ENCODE peak calls at places on chromosome 19, in ten cellular contexts. S, M, D, Q, E, Y, W, F, J and C are unnamed samples. For H3K36me3 and H3K27me3, the result is how much of the 10 kb centered on the place peaks cover.

GRCh38 chr19:10289836-10290438 is at the start of gene ICAM5:
- DNase-seq in S (no peak), M (peak), D (peak), Q (peak), E (no peak), Y (no peak), W (no peak), F (no peak), J (no peak), C (no peak)

GRCh38 chr19:30649934-30650614 is 277.9 kb downstream of the ZNF536 start:
- DNase-seq in S (no peak), M (peak), D (peak), Q (peak), E (no peak), Y (no peak), W (no peak), F (peak), J (peak), C (peak)

GRCh38 chr19:17848598-17849292 is 963 bp upstream of the JAK3 start:
- DNase-seq in S (no peak), M (no peak), D (no peak), Q (no peak), E (no peak), Y (no peak), W (no peak), F (no peak), J (no peak), C (no peak)

GRCh38 chr19:58033741-58034475 is at the start of gene ZSCAN1:
- DNase-seq in S (peak), M (peak), D (no peak), Q (peak), E (peak), Y (peak), W (peak), F (peak), J (peak), C (peak)

GRCh38 chr19:15934332-15935078 is at the start of gene CYP4F11:
- DNase-seq in S (peak), M (no peak), D (no peak), Q (no peak), E (peak), Y (no peak), W (peak), F (peak), J (no peak), C (no peak)

GRCh38 chr19:18234194-18234593 is 8.0 kb upstream of the PDE4C start:
- DNase-seq in S (no peak), M (peak), D (no peak), Q (peak), E (no peak), Y (no peak), W (no peak), F (no peak), J (no peak), C (no peak)

GRCh38 chr19:41699968-41700323 is 8.5 kb upstream of the CEACAM5 start:
- DNase-seq in S (no peak), M (no peak), D (no peak), Q (no peak), E (no peak), Y (no peak), W (peak), F (no peak), J (no peak), C (no peak)

GRCh38 chr19:29273000-29273691 is 60.2 kb upstream of the UQCRFS1 start:
- DNase-seq in S (no peak), M (no peak), D (no peak), Q (no peak), E (no peak), Y (no peak), W (no peak), F (no peak), J (no peak), C (no peak)

GRCh38 chr19:34337747-34338146 is 27.2 kb upstream of the GPI start:
- DNase-seq in S (no peak), M (no peak), D (no peak), Q (no peak), E (no peak), Y (no peak), W (no peak), F (no peak), J (no peak), C (no peak)

GRCh38 chr19:50658438-50659317 is 9.4 kb downstream of the C19orf81 start:
- DNase-seq in S (peak), M (peak), D (no peak), Q (peak), E (peak), Y (peak), W (peak), F (peak), J (peak), C (peak)

GRCh38 chr19:55341191-55342043 is 1.7 kb downstream of the KMT5C start:
- DNase-seq in S (peak), M (peak), D (peak), Q (peak), E (peak), Y (peak), W (peak), F (peak), J (peak), C (peak)

GRCh38 chr19:21434967-21435544 is 38.1 kb downstream of the ZNF493 start:
- DNase-seq in S (no peak), M (no peak), D (no peak), Q (peak), E (no peak), Y (no peak), W (no peak), F (no peak), J (no peak), C (no peak)

GRCh38 chr19:33520048-33520643 is 1.4 kb downstream of the PEPD start:
- DNase-seq in S (no peak), M (no peak), D (no peak), Q (no peak), E (no peak), Y (no peak), W (no peak), F (no peak), J (no peak), C (no peak)

GRCh38 chr19:21611659-21612402 is 106.4 kb downstream of the ZNF429 start:
- DNase-seq in S (no peak), M (no peak), D (no peak), Q (no peak), E (no peak), Y (no peak), W (no peak), F (no peak), J (no peak), C (no peak)

GRCh38 chr19:54201172-54201701 is 579 bp downstream of the RPS9 start:
- DNase-seq in S (no peak), M (no peak), D (no peak), Q (no peak), E (no peak), Y (no peak), W (no peak), F (no peak), J (no peak), C (peak)

GRCh38 chr19:17703823-17704463 is 15.3 kb upstream of the MAP1S start:
- DNase-seq in S (no peak), M (peak), D (peak), Q (peak), E (no peak), Y (no peak), W (peak), F (no peak), J (peak), C (peak)

DNA sequence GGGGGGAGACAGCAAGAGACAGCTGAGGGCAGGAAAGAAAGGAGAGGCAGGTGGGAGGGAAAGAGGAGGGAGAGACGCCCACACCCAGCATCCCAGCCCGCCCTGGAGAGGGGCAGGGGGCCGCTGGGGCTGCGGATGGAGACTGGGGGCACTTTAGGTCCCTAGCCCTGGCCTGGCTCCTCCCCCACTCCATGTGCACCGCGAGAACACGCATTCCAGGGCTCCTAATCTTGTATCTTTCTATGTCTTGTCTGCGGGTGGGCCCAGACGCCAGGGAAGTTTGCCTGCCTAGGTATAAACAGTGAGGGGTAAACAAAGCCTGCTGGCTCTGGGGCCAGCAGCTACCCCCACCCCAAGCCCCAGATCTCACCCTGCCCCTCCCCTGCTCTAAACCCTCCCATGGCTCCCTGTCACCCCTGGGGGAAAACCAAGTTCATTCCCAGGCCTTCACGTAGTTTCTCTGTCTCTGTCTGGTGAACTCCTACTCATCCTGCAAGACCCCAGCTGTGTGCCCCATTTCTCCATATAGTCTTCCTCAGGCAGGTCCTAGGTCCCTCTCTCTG is 5.8 kb downstream of the TLE5 start:
- DNase-seq in S (no peak), M (no peak), D (no peak), Q (no peak), E (no peak), Y (no peak), W (no peak), F (no peak), J (no peak), C (peak)
- H3K36me3 ChIP-seq in S (under half), M (half or more), D (under half), Q (under half), E (under half), Y (half or more), W (half or more), F (half or more), J (half or more), C (under half)

GRCh38 chr19:848457-848921 is 3.6 kb upstream of the ELANE start:
- DNase-seq in S (no peak), M (no peak), D (no peak), Q (no peak), E (peak), Y (no peak), W (no peak), F (no peak), J (no peak), C (no peak)
- H3K27me3 ChIP-seq in S (half or more), M (under half), D (under half), Q (under half), E (under half), Y (under half), W (half or more), F (half or more), J (under half), C (under half)

GRCh38 chr19:5131031-5131865 is 162.3 kb downstream of the KDM4B start:
- DNase-seq in S (no peak), M (no peak), D (no peak), Q (peak), E (no peak), Y (no peak), W (no peak), F (no peak), J (no peak), C (peak)
- H3K4me3 ChIP-seq in S (no peak), M (no peak), D (no peak), Q (no peak), E (no peak), Y (no peak), W (no peak), F (no peak), J (no peak), C (no peak)

GRCh38 chr19:47696635-47697034 is 16.6 kb upstream of the EHD2 start:
- DNase-seq in S (no peak), M (no peak), D (no peak), Q (no peak), E (peak), Y (no peak), W (no peak), F (no peak), J (no peak), C (peak)

GRCh38 chr19:47700934-47701716 is 12.1 kb upstream of the EHD2 start:
- DNase-seq in S (no peak), M (no peak), D (no peak), Q (no peak), E (no peak), Y (no peak), W (no peak), F (no peak), J (no peak), C (no peak)

GRCh38 chr19:47697863-47698609 is 15.2 kb upstream of the EHD2 start:
- DNase-seq in S (peak), M (peak), D (peak), Q (peak), E (peak), Y (peak), W (peak), F (peak), J (peak), C (peak)

GRCh38 chr19:47699360-47699917 is 13.8 kb upstream of the EHD2 start:
- DNase-seq in S (no peak), M (peak), D (peak), Q (peak), E (no peak), Y (no peak), W (peak), F (no peak), J (no peak), C (peak)

GRCh38 chr19:47698631-47699359 is 14.4 kb upstream of the EHD2 start:
- DNase-seq in S (no peak), M (no peak), D (no peak), Q (no peak), E (peak), Y (no peak), W (no peak), F (no peak), J (no peak), C (peak)
- H3K36me3 ChIP-seq in S (under half), M (under half), D (under half), Q (under half), E (under half), Y (under half), W (half or more), F (half or more), J (under half), C (under half)

GRCh38 chr19:36256064-36256463 is 41.2 kb downstream of the ZNF146 start:
- DNase-seq in S (no peak), M (no peak), D (no peak), Q (no peak), E (no peak), Y (no peak), W (no peak), F (no peak), J (no peak), C (no peak)
- H3K27me3 ChIP-seq in S (under half), M (under half), D (under half), Q (under half), E (under half), Y (under half), W (under half), F (under half), J (under half), C (under half)

GRCh38 chr19:2352121-2352520 is 7.9 kb upstream of the TMPRSS9 start:
- DNase-seq in S (no peak), M (no peak), D (no peak), Q (no peak), E (peak), Y (no peak), W (no peak), F (no peak), J (no peak), C (no peak)

GRCh38 chr19:2353895-2354592 is 6.0 kb upstream of the TMPRSS9 start:
- DNase-seq in S (no peak), M (no peak), D (no peak), Q (no peak), E (no peak), Y (no peak), W (no peak), F (no peak), J (no peak), C (peak)

GRCh38 chr19:2353159-2353894 is 6.7 kb upstream of the TMPRSS9 start:
- DNase-seq in S (no peak), M (no peak), D (no peak), Q (no peak), E (no peak), Y (no peak), W (no peak), F (no peak), J (no peak), C (peak)

GRCh38 chr19:2351591-2351990 is 8.5 kb upstream of the TMPRSS9 start:
- DNase-seq in S (no peak), M (no peak), D (no peak), Q (no peak), E (peak), Y (no peak), W (no peak), F (no peak), J (no peak), C (no peak)

GRCh38 chr19:2350656-2351055 is 9.4 kb upstream of the TMPRSS9 start:
- DNase-seq in S (no peak), M (no peak), D (no peak), Q (no peak), E (peak), Y (no peak), W (no peak), F (no peak), J (no peak), C (no peak)
- H3K4me3 ChIP-seq in S (no peak), M (no peak), D (no peak), Q (no peak), E (no peak), Y (no peak), W (no peak), F (no peak), J (no peak), C (no peak)